ENCODE peak calls at places on chromosomes 11 and 22, in ten cellular contexts. W, M, B, C, K, D, T, A, Z and Q are unnamed samples.
A peak's percentile ranks its signal among the peaks of the same experiment; 100 is the strongest.

GRCh38 chr22:42408815-42409529 is 23.2 kb downstream of the NFAM1 start:
- DNase-seq in W (no peak), M (no peak), B (no peak), C (no peak), K (no peak), D (no peak), T (no peak), A (no peak), Z (no peak), Q (no peak)

GRCh38 chr11:119697445-119697844 is 31.6 kb downstream of the NECTIN1 start:
- DNase-seq in W (no peak), M (no peak), B (no peak), C (no peak), K (no peak), D (no peak), T (no peak), A (no peak), Z (no peak), Q (no peak)

GRCh38 chr11:126879516-126879915 is 121.1 kb downstream of the KIRREL3 start:
- DNase-seq in W (no peak), M (no peak), B (no peak), C (peak; percentile 77), K (no peak), D (no peak), T (no peak), A (no peak), Z (no peak), Q (no peak)

GRCh38 chr11:14638561-14638960 is 5.0 kb upstream of the PDE3B start:
- DNase-seq in W (peak; percentile 48), M (no peak), B (no peak), C (no peak), K (no peak), D (no peak), T (peak; percentile 16), A (no peak), Z (peak; percentile 4), Q (peak; percentile 14)

GRCh38 chr11:77100166-77101042 is 2.2 kb upstream of the OMP start:
- DNase-seq in W (no peak), M (no peak), B (no peak), C (no peak), K (no peak), D (peak; percentile 59), T (no peak), A (no peak), Z (no peak), Q (no peak)

GRCh38 chr11:96136623-96137313 is 206.2 kb downstream of the MAML2 start:
- DNase-seq in W (no peak), M (no peak), B (no peak), C (no peak), K (no peak), D (no peak), T (no peak), A (no peak), Z (no peak), Q (no peak)

GRCh38 chr11:72229925-72230763 is 5.6 kb downstream of the INPPL1 start:
- DNase-seq in W (no peak), M (no peak), B (no peak), C (no peak), K (no peak), D (no peak), T (no peak), A (no peak), Z (no peak), Q (no peak)

GRCh38 chr22:35620624-35621245 is 3.6 kb upstream of the MB start:
- DNase-seq in W (no peak), M (no peak), B (no peak), C (no peak), K (no peak), D (no peak), T (no peak), A (no peak), Z (no peak), Q (peak; percentile 56)

GRCh38 chr11:312092-312816 is 1.6 kb upstream of the IFITM1 start:
- DNase-seq in W (no peak), M (no peak), B (no peak), C (peak; percentile 34), K (peak; percentile 17), D (no peak), T (peak; percentile 59), A (no peak), Z (no peak), Q (no peak)

GRCh38 chr11:1072116-1072820 is 2.4 kb upstream of the MUC2 start:
- DNase-seq in W (no peak), M (no peak), B (no peak), C (peak; percentile 42), K (peak; percentile 18), D (peak; percentile 60), T (no peak), A (no peak), Z (peak; percentile 60), Q (peak; percentile 68)

GRCh38 chr11:86805873-86806310 is 5.5 kb downstream of the PRSS23 start:
- DNase-seq in W (no peak), M (peak; percentile 33), B (no peak), C (no peak), K (no peak), D (no peak), T (peak; percentile 53), A (no peak), Z (peak; percentile 52), Q (no peak)

GRCh38 chr22:19984201-19984753 is 32.3 kb downstream of the ARVCF start:
- DNase-seq in W (no peak), M (peak; percentile 79), B (peak; percentile 16), C (peak; percentile 85), K (peak; percentile 54), D (peak; percentile 91), T (no peak), A (no peak), Z (peak; percentile 83), Q (peak; percentile 31)

GRCh38 chr11:74783241-74783871 is 34.7 kb downstream of the RNF169 start:
- DNase-seq in W (peak; percentile 4), M (peak; percentile 43), B (no peak), C (peak; percentile 83), K (no peak), D (no peak), T (peak; percentile 43), A (no peak), Z (peak; percentile 89), Q (peak; percentile 26)

GRCh38 chr22:42358643-42359558 is 73.3 kb downstream of the NFAM1 start:
- DNase-seq in W (no peak), M (no peak), B (no peak), C (no peak), K (no peak), D (no peak), T (no peak), A (no peak), Z (no peak), Q (no peak)

GRCh38 chr11:124307093-124307492 is 6.7 kb downstream of the OR8D1 start:
- DNase-seq in W (no peak), M (no peak), B (no peak), C (no peak), K (no peak), D (no peak), T (no peak), A (no peak), Z (no peak), Q (no peak)

GRCh38 chr11:48062649-48063048 is 82.3 kb downstream of the PTPRJ start:
- DNase-seq in W (no peak), M (no peak), B (no peak), C (no peak), K (no peak), D (no peak), T (no peak), A (no peak), Z (no peak), Q (no peak)

GRCh38 chr11:534592-535518 is 521 bp downstream of the HRAS start:
- DNase-seq in W (peak; percentile 34), M (peak; percentile 14), B (no peak), C (no peak), K (no peak), D (peak; percentile 70), T (no peak), A (no peak), Z (no peak), Q (peak; percentile 14)

GRCh38 chr11:20355221-20356219 is 8.0 kb upstream of the HTATIP2 start:
- DNase-seq in W (peak; percentile 23), M (no peak), B (no peak), C (peak; percentile 47), K (no peak), D (no peak), T (peak; percentile 57), A (no peak), Z (peak; percentile 54), Q (peak; percentile 42)

GRCh38 chr11:9573775-9574555 is 495 bp downstream of the WEE1 start:
- DNase-seq in W (no peak), M (no peak), B (no peak), C (no peak), K (peak; percentile 31), D (no peak), T (peak; percentile 33), A (no peak), Z (no peak), Q (no peak)

GRCh38 chr11:114233755-114234154 is 62.4 kb upstream of the NNMT start:
- DNase-seq in W (no peak), M (no peak), B (no peak), C (no peak), K (no peak), D (no peak), T (no peak), A (no peak), Z (no peak), Q (no peak)

GRCh38 chr22:26553056-26553752 is 36.7 kb downstream of the TPST2 start:
- DNase-seq in W (no peak), M (peak; percentile 66), B (peak; percentile 77), C (peak; percentile 89), K (no peak), D (no peak), T (no peak), A (no peak), Z (peak; percentile 93), Q (peak; percentile 79)

GRCh38 chr22:28268176-28268575 is 349.1 kb upstream of the PITPNB start:
- DNase-seq in W (no peak), M (no peak), B (no peak), C (no peak), K (no peak), D (no peak), T (no peak), A (no peak), Z (no peak), Q (no peak)

GRCh38 chr11:110092577-110093406 is at the start of gene ZC3H12C:
- DNase-seq in W (no peak), M (peak; percentile 90), B (peak; percentile 72), C (peak; percentile 91), K (peak; percentile 85), D (peak; percentile 89), T (peak; percentile 38), A (no peak), Z (peak; percentile 86), Q (peak; percentile 89)

GRCh38 chr11:23497040-23497439 is 636.8 kb upstream of the CCDC179 start:
- DNase-seq in W (no peak), M (no peak), B (no peak), C (no peak), K (no peak), D (no peak), T (no peak), A (no peak), Z (no peak), Q (no peak)

GRCh38 chr22:45185718-45186511 is 22.2 kb downstream of the NUP50 start:
- DNase-seq in W (no peak), M (no peak), B (no peak), C (no peak), K (no peak), D (no peak), T (no peak), A (no peak), Z (no peak), Q (no peak)

GRCh38 chr11:111327908-111328624 is 29.7 kb downstream of the POU2AF3 start:
- DNase-seq in W (no peak), M (no peak), B (no peak), C (no peak), K (peak; percentile 44), D (peak; percentile 74), T (no peak), A (no peak), Z (peak; percentile 11), Q (peak; percentile 68)

GRCh38 chr11:126510621-126511370 is 155.3 kb downstream of the ST3GAL4 start:
- DNase-seq in W (no peak), M (no peak), B (no peak), C (no peak), K (no peak), D (no peak), T (no peak), A (no peak), Z (no peak), Q (no peak)

GRCh38 chr22:36257948-36258674 is 5.2 kb downstream of the APOL1 start:
- DNase-seq in W (no peak), M (no peak), B (no peak), C (no peak), K (no peak), D (no peak), T (no peak), A (no peak), Z (no peak), Q (no peak)